ENCODE peak calls at places on chromosomes 4 and X, in nine cellular contexts. V is coronary artery; N is CD8-positive, alpha-beta T cell; O is Karpas-422; A is cardiac muscle cell; D is A549; H is HL-60; C is right cardiac atrium; E is K562. T is an unnamed sample.

GRCh38 chr4:43782391-43782790 is 666.2 kb downstream of the KCTD8 start:
- DNase-seq in A (no peak), E (no peak), H (no peak), O (no peak), C (no peak), D (no peak), V (no peak), N (no peak), T (no peak)

GRCh38 chrX:120585702-120586101 is 18.2 kb upstream of the MCTS1 start:
- DNase-seq in C (no peak), V (no peak), E (no peak), N (no peak), O (no peak), H (no peak), A (no peak), D (no peak), T (no peak)

GRCh38 chr4:17578482-17578891 is 1.5 kb downstream of the LAP3 start:
- DNase-seq in N (no peak), C (no peak), E (no peak), H (peak; percentile 58), O (peak; percentile 77), A (no peak), V (no peak), D (no peak), T (no peak)

GRCh38 chr4:33302298-33302697 is 2582.1 kb downstream of the PCDH7 start:
- DNase-seq in H (peak; percentile 67), C (no peak), N (no peak), A (peak; percentile 20), V (no peak), D (peak; percentile 2), O (no peak), E (no peak), T (no peak)

GRCh38 chrX:136635235-136635634 is 12.7 kb upstream of the CD40LG start:
- DNase-seq in V (no peak), O (no peak), H (peak; percentile 47), E (no peak), N (peak; percentile 11), C (no peak), A (no peak), D (no peak), T (no peak)

GRCh38 chr4:94550851-94551250 is 99.1 kb downstream of the PDLIM5 start:
- DNase-seq in A (no peak), C (no peak), H (no peak), D (no peak), E (no peak), N (no peak), O (no peak), V (no peak), T (no peak)

GRCh38 chr4:92060333-92060732 is 243.4 kb upstream of the GRID2 start:
- DNase-seq in N (no peak), E (no peak), H (no peak), C (no peak), A (no peak), V (no peak), O (no peak), D (no peak), T (no peak)

GRCh38 chrX:31268359-31268758 is 196.5 kb upstream of the FTHL17 start:
- DNase-seq in N (no peak), V (no peak), C (no peak), H (no peak), O (no peak), D (no peak), E (no peak), A (peak; percentile 40), T (no peak)

DNA sequence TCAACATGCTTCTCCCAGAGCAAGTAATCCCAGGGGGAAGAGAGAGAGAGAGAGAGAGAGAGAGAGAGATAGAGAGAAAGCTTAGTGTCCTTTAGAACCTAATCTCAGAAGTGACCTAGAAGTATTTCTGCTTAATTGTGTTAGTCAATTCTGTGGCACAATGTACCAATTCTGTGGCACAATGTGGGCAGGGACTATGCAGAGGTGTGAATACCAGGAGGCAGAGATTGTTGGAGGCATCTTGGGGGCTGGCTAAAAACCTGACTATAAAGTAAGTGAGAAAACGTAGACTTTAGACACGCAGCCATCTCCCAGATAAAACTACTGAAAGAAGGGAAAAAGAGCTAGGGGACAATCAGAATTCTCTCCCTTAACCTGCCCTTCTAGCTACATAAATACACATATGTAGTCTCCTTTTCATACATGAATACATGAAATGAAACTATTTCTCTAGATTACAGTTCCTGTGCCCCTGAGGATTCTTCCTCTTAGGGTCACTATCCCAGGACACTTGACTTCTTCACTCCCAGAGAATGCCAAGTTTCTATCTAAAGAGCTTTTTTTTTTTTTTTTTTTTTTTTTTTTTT is 40.1 kb downstream of the HOPX start:
- DNase-seq in V (no peak), N (no peak), C (no peak), E (no peak), A (no peak), D (no peak), O (no peak), H (no peak), T (no peak)
- H3K27ac ChIP-seq in V (no peak overlapping the region), N (no peak overlapping the region), C (no peak overlapping the region), E (no peak overlapping the region), A (no peak overlapping the region), D (peak overlapping the region; percentile 55), O (no peak overlapping the region), H (no peak overlapping the region), T (peak overlapping the region; percentile 70)

GRCh38 chr4:82266345-82266744 is 107.4 kb downstream of the HNRNPD start:
- DNase-seq in E (no peak), V (no peak), H (no peak), C (no peak), O (no peak), A (peak; percentile 5), D (no peak), N (no peak), T (no peak)

GRCh38 chr4:82268826-82269193 is 105.0 kb downstream of the HNRNPD start:
- DNase-seq in D (no peak), O (no peak), H (no peak), V (no peak), A (no peak), E (no peak), C (no peak), N (no peak), T (no peak)

GRCh38 chr4:82268050-82268825 is 105.6 kb downstream of the HNRNPD start:
- DNase-seq in O (peak; percentile 54), H (peak; percentile 75), N (peak; percentile 30), C (peak; percentile 52), E (peak; percentile 59), V (no peak), D (peak; percentile 55), A (peak; percentile 76), T (peak; percentile 65)
- H3K27ac ChIP-seq in O (no peak overlapping the region), H (no peak overlapping the region), N (no peak overlapping the region), C (no peak overlapping the region), E (no peak overlapping the region), V (no peak overlapping the region), D (no peak overlapping the region), A (no peak overlapping the region), T (no peak overlapping the region)

GRCh38 chr4:13920111-13920875 is 292.8 kb upstream of the BOD1L1 start:
- DNase-seq in H (no peak), A (peak; percentile 19), E (no peak), O (no peak), C (no peak), D (peak; percentile 39), N (no peak), V (no peak), T (no peak)
- H3K27ac ChIP-seq in H (no peak overlapping the region), A (no peak overlapping the region), E (no peak overlapping the region), O (no peak overlapping the region), C (no peak overlapping the region), D (peak overlapping the region; percentile 87), N (no peak overlapping the region), V (no peak overlapping the region), T (peak overlapping the region; percentile 84)

DNA sequence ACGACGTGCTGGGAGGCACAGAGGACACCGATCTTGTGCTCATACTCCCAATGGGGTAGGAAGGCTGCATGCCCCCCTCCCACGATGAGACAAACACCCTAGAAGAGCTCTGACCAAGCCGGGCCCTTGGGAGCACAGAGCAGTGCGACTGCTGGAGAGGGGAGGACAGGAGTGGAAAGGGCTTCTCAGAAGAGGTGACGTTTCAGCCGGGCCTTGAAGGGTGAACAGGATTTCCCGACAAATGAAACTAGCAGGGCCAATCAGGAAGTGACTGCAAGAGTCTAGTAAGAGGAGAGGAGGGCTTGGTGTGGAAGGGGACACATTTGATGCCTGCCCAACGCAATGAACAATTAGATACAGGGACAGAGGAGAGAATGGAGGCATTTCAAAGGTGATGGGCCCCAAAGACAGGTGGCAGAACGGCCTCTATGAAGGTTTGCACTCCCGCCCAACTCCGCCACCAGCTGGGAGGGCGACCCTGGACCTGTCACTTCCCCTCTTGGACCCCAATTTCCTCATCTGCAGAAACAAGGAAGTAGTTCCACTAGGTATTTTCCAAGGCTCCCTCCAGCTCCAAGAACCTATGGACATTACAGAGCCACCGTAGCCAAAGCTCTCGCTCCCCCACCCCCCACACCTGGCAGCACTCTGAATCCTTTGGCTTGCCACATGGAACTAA is 3.9 kb downstream of the HCFC1 start:
- DNase-seq in H (peak; percentile 54), D (no peak), O (no peak), C (no peak), E (no peak), A (no peak), V (no peak), N (peak; percentile 28), T (no peak)
- H3K27ac ChIP-seq in H (peak overlapping the region; percentile 99), D (no peak overlapping the region), O (peak overlapping the region; percentile 95), C (peak overlapping the region; percentile 17), E (peak overlapping the region; percentile 31), A (no peak overlapping the region), V (peak overlapping the region; percentile 99), N (peak overlapping the region; percentile 62), T (peak overlapping the region; percentile 98)

GRCh38 chr4:40214038-40214437 is 17.2 kb downstream of the RHOH start:
- DNase-seq in C (no peak), O (no peak), H (no peak), N (peak; percentile 75), E (no peak), D (no peak), V (no peak), A (no peak), T (no peak)
- H3K27ac ChIP-seq in C (no peak overlapping the region), O (peak overlapping the region; percentile 0), H (no peak overlapping the region), N (peak overlapping the region; percentile 49), E (no peak overlapping the region), D (no peak overlapping the region), V (no peak overlapping the region), A (no peak overlapping the region), T (no peak overlapping the region)